ENCODE peak calls at places on chromosome 15, in seven cellular contexts. P, H, J, T, Z, G and A are unnamed samples.

GRCh38 chr15:50736823-50737222 is 28.7 kb downstream of the SPPL2A start:
- DNase-seq in P (no peak), H (no peak), J (no peak), T (no peak), Z (no peak), G (no peak), A (no peak)

GRCh38 chr15:55526559-55527036 is 18.6 kb upstream of the DNAAF4 start:
- DNase-seq in P (peak; percentile 41), H (peak; percentile 61), J (peak; percentile 53), T (peak; percentile 63), Z (peak; percentile 5), G (no peak), A (peak; percentile 32)

GRCh38 chr15:68829068-68829467 is 8.4 kb upstream of the ANP32A start:
- DNase-seq in P (no peak), H (peak; percentile 40), J (peak; percentile 25), T (peak; percentile 33), Z (no peak), G (no peak), A (no peak)

GRCh38 chr15:49313650-49314049 is 109.4 kb upstream of the FGF7 start:
- DNase-seq in P (peak; percentile 85), H (no peak), J (peak; percentile 9), T (no peak), Z (no peak), G (no peak), A (no peak)

GRCh38 chr15:88043396-88043795 is 213.1 kb downstream of the NTRK3 start:
- DNase-seq in P (no peak), H (no peak), J (no peak), T (no peak), Z (no peak), G (no peak), A (no peak)

GRCh38 chr15:75036269-75036668 is 12.9 kb downstream of the PPCDC start:
- DNase-seq in P (no peak), H (peak; percentile 48), J (peak; percentile 83), T (no peak), Z (peak; percentile 57), G (peak; percentile 89), A (peak; percentile 72)

GRCh38 chr15:41647269-41647668 is 12.9 kb upstream of the MGA start:
- DNase-seq in P (no peak), H (no peak), J (no peak), T (no peak), Z (no peak), G (no peak), A (no peak)

GRCh38 chr15:90400759-90401314 is 12.8 kb downstream of the IQGAP1 start:
- DNase-seq in P (peak; percentile 98), H (peak; percentile 88), J (peak; percentile 94), T (peak; percentile 57), Z (peak; percentile 73), G (peak; percentile 70), A (peak; percentile 91)

GRCh38 chr15:41881086-41881485 is 12.8 kb downstream of the SPTBN5 start:
- DNase-seq in P (no peak), H (no peak), J (no peak), T (no peak), Z (no peak), G (no peak), A (no peak)

GRCh38 chr15:43204016-43204901 is 16.6 kb downstream of the EPB42 start:
- DNase-seq in P (peak; percentile 49), H (peak; percentile 68), J (peak; percentile 73), T (peak; percentile 71), Z (no peak), G (no peak), A (peak; percentile 36)

GRCh38 chr15:57890878-57891277 is 174.6 kb downstream of the ALDH1A2 start:
- DNase-seq in P (no peak), H (no peak), J (no peak), T (no peak), Z (no peak), G (no peak), A (no peak)

GRCh38 chr15:73902121-73903020 is 23.9 kb upstream of the LOXL1 start:
- DNase-seq in P (no peak), H (no peak), J (no peak), T (no peak), Z (no peak), G (no peak), A (no peak)

GRCh38 chr15:57911247-57911646 is 154.3 kb downstream of the ALDH1A2 start:
- DNase-seq in P (no peak), H (no peak), J (no peak), T (no peak), Z (no peak), G (no peak), A (no peak)

GRCh38 chr15:87365221-87365620 is 891.3 kb downstream of the NTRK3 start:
- DNase-seq in P (peak; percentile 90), H (no peak), J (peak; percentile 61), T (no peak), Z (peak; percentile 33), G (no peak), A (no peak)

GRCh38 chr15:88120021-88120420 is 136.5 kb downstream of the NTRK3 start:
- DNase-seq in P (no peak), H (no peak), J (no peak), T (no peak), Z (no peak), G (no peak), A (no peak)

GRCh38 chr15:34436956-34437442 is 609 bp downstream of the GOLGA8A start:
- DNase-seq in P (peak; percentile 24), H (peak; percentile 74), J (peak; percentile 47), T (peak; percentile 82), Z (no peak), G (peak; percentile 46), A (no peak)

GRCh38 chr15:72724028-72724427 is 38.0 kb downstream of the BBS4 start:
- DNase-seq in P (peak; percentile 25), H (no peak), J (no peak), T (no peak), Z (no peak), G (no peak), A (no peak)

GRCh38 chr15:66115568-66116206 is 137.9 kb downstream of the MEGF11 start:
- DNase-seq in P (no peak), H (no peak), J (no peak), T (no peak), Z (no peak), G (no peak), A (no peak)

GRCh38 chr15:71691700-71692417 is 118.5 kb upstream of the NR2E3 start:
- DNase-seq in P (peak; percentile 97), H (no peak), J (peak; percentile 86), T (peak; percentile 16), Z (no peak), G (peak; percentile 51), A (no peak)

GRCh38 chr15:63050737-63051700 is 8.5 kb downstream of the TPM1 start:
- DNase-seq in P (peak; percentile 81), H (peak; percentile 77), J (peak; percentile 79), T (no peak), Z (no peak), G (no peak), A (no peak)

GRCh38 chr15:63049747-63050439 is 7.3 kb downstream of the TPM1 start:
- DNase-seq in P (no peak), H (no peak), J (no peak), T (no peak), Z (no peak), G (no peak), A (no peak)

GRCh38 chr15:63048115-63048985 is 5.8 kb downstream of the TPM1 start:
- DNase-seq in P (peak; percentile 79), H (peak; percentile 92), J (peak; percentile 85), T (peak; percentile 97), Z (peak; percentile 49), G (peak; percentile 93), A (peak; percentile 70)

GRCh38 chr15:63047792-63048114 is 5.2 kb downstream of the TPM1 start:
- DNase-seq in P (no peak), H (no peak), J (no peak), T (no peak), Z (no peak), G (no peak), A (no peak)

GRCh38 chr15:63048986-63049665 is 6.6 kb downstream of the TPM1 start:
- DNase-seq in P (no peak), H (peak; percentile 77), J (peak; percentile 78), T (peak; percentile 65), Z (no peak), G (peak; percentile 42), A (no peak)
- H3K79me2 ChIP-seq in P (peaks cover 94% of the 10 kb centered on the region), H (peaks cover 54% of the 10 kb centered on the region), J (peaks cover 70% of the 10 kb centered on the region), T (peaks cover 89% of the 10 kb centered on the region), Z (peaks cover 52% of the 10 kb centered on the region), G (peaks cover 95% of the 10 kb centered on the region), A (no peaks in the 10 kb centered on the region)

GRCh38 chr15:96273317-96274086 is 57.0 kb upstream of the NR2F2 start:
- DNase-seq in P (peak; percentile 100), H (peak; percentile 99), J (peak; percentile 98), T (no peak), Z (peak; percentile 99), G (peak; percentile 85), A (peak; percentile 100)
- H3K4me2 ChIP-seq in P (peak overlapping the region; percentile 62), H (peak overlapping the region; percentile 70), J (peak overlapping the region; percentile 79), T (no peak overlapping the region), Z (peak overlapping the region; percentile 80), G (peak overlapping the region; percentile 91), A (peak overlapping the region; percentile 74)

DNA sequence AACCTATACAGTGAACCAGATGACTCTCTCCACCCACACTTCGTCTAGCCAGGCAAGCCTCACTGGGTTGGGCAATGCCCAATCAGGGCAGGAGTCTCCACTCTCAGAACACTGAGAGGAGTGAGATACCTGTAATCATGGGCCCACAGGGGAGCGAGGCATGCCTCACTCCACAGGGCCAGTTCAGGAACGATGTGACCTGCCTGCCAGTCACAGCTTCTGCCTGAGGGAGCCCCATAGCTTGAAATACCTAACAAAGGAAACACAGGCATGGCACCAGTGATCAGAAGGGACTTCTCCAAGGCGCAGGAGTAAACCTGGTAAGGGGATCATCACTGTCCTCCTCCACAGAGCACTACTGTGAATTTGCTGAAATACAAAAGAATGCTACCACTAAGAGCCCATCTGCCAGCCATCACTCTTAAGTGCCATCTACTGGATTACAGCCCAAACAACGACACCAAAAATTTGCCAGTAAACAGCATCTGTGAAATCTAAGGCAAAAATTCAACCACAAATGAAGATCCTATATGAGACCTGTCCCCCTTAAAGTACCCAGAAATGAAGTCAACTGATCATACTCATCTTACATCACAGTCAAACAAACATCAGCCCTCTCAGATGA is 689.9 kb upstream of the SEMA6D start:
- DNase-seq in P (no peak), H (no peak), J (no peak), T (peak; percentile 48), Z (no peak), G (no peak), A (no peak)
- H3K27ac ChIP-seq in P (no peak overlapping the region), H (no peak overlapping the region), J (no peak overlapping the region), T (no peak overlapping the region), Z (no peak overlapping the region), G (no peak overlapping the region), A (no peak overlapping the region)

GRCh38 chr15:80747317-80748053 is 31.7 kb upstream of the CEMIP start:
- DNase-seq in P (no peak), H (no peak), J (no peak), T (peak; percentile 37), Z (no peak), G (no peak), A (no peak)

GRCh38 chr15:80745888-80746287 is 33.3 kb upstream of the CEMIP start:
- DNase-seq in P (no peak), H (no peak), J (no peak), T (no peak), Z (no peak), G (no peak), A (no peak)

GRCh38 chr15:80744411-80744810 is 34.8 kb upstream of the CEMIP start:
- DNase-seq in P (peak; percentile 5), H (no peak), J (no peak), T (peak; percentile 68), Z (no peak), G (no peak), A (no peak)

GRCh38 chr15:80743189-80743833 is 35.9 kb upstream of the CEMIP start:
- DNase-seq in P (no peak), H (no peak), J (peak; percentile 86), T (no peak), Z (no peak), G (peak; percentile 3), A (no peak)

GRCh38 chr15:80744826-80745225 is 34.3 kb upstream of the CEMIP start:
- DNase-seq in P (peak; percentile 38), H (no peak), J (peak; percentile 41), T (no peak), Z (no peak), G (no peak), A (no peak)
- H3K79me2 ChIP-seq in P (peaks cover 31% of the 10 kb centered on the region), H (no peaks in the 10 kb centered on the region), J (peaks cover 86% of the 10 kb centered on the region), T (no peaks in the 10 kb centered on the region), Z (peaks cover 59% of the 10 kb centered on the region), G (peaks cover 96% of the 10 kb centered on the region), A (peaks cover 71% of the 10 kb centered on the region)